ENCODE peak calls at places on chromosomes 12 and 14, in six cellular contexts. M is right cardiac atrium, F is lung, O is RWPE2, T is DND-41, I is PC-3. H is an unnamed sample.
A peak's percentile ranks its signal among the peaks of the same experiment; 100 is the strongest.

GRCh38 chr12:51959211-51959610 is 7.7 kb downstream of the ACVR1B start:
- ATAC-seq in M (no peak), F (no peak), O (no peak), T (no peak), I (no peak), H (peak; percentile 51)

GRCh38 chr12:42482086-42482819 is 107.3 kb downstream of the PRICKLE1 start:
- ATAC-seq in M (peak; percentile 26), F (peak; percentile 36), O (no peak), T (no peak), I (peak; percentile 54), H (peak; percentile 36)

GRCh38 chr12:4223273-4223855 is 50.2 kb upstream of the CCND2 start:
- ATAC-seq in M (no peak), F (no peak), O (no peak), T (no peak), I (no peak), H (no peak)

GRCh38 chr14:55332654-55333570 is 61.7 kb downstream of the FBXO34 start:
- ATAC-seq in M (no peak), F (no peak), O (no peak), T (peak; percentile 52), I (no peak), H (no peak)

GRCh38 chr12:31928246-31929139 is 30.7 kb upstream of the RESF1 start:
- ATAC-seq in M (no peak), F (no peak), O (no peak), T (no peak), I (no peak), H (no peak)

GRCh38 chr12:132444957-132445883 is 44.7 kb upstream of the FBRSL1 start:
- ATAC-seq in M (no peak), F (no peak), O (peak; percentile 37), T (peak; percentile 96), I (peak; percentile 70), H (no peak)

GRCh38 chr14:52124791-52125661 is 56.2 kb upstream of the NID2 start:
- ATAC-seq in M (peak; percentile 45), F (no peak), O (peak; percentile 87), T (peak; percentile 39), I (peak; percentile 70), H (peak; percentile 77)

GRCh38 chr14:38210168-38210567 is 2.5 kb downstream of the SSTR1 start:
- ATAC-seq in M (no peak), F (no peak), O (peak; percentile 76), T (no peak), I (peak; percentile 61), H (no peak)

GRCh38 chr14:95667251-95667693 is 19.0 kb upstream of the TCL1B start:
- ATAC-seq in M (no peak), F (no peak), O (no peak), T (peak; percentile 89), I (no peak), H (no peak)

GRCh38 chr14:81571437-81571836 is 37.8 kb upstream of the SEL1L start:
- ATAC-seq in M (no peak), F (no peak), O (peak; percentile 31), T (no peak), I (no peak), H (no peak)

GRCh38 chr14:63214417-63215196 is 10.4 kb downstream of the RHOJ start:
- ATAC-seq in M (no peak), F (no peak), O (no peak), T (no peak), I (no peak), H (no peak)

GRCh38 chr12:49228653-49229052 is 36.2 kb upstream of the TUBA1C start:
- ATAC-seq in M (no peak), F (no peak), O (no peak), T (no peak), I (no peak), H (no peak)

GRCh38 chr12:110005319-110005973 is 6.2 kb downstream of the ANKRD13A start:
- ATAC-seq in M (no peak), F (no peak), O (no peak), T (no peak), I (no peak), H (no peak)

GRCh38 chr14:68784298-68784910 is 8.5 kb downstream of the ZFP36L1 start:
- ATAC-seq in M (no peak), F (no peak), O (no peak), T (no peak), I (no peak), H (no peak)

GRCh38 chr14:34766060-34766459 is 51.7 kb upstream of the CFL2 start:
- ATAC-seq in M (no peak), F (no peak), O (no peak), T (no peak), I (peak; percentile 37), H (no peak)

GRCh38 chr12:2824541-2824940 is 10.3 kb downstream of the NRIP2 start:
- ATAC-seq in M (no peak), F (no peak), O (no peak), T (no peak), I (no peak), H (no peak)

GRCh38 chr12:127813147-127813546 is 453.8 kb upstream of the TMEM132C start:
- ATAC-seq in M (no peak), F (no peak), O (no peak), T (no peak), I (no peak), H (no peak)

GRCh38 chr12:56457817-56458216 is 3.4 kb upstream of the MIP start:
- ATAC-seq in M (no peak), F (no peak), O (no peak), T (no peak), I (no peak), H (no peak)

GRCh38 chr12:4214912-4215861 is 58.4 kb upstream of the CCND2 start:
- ATAC-seq in M (peak; percentile 60), F (peak; percentile 59), O (no peak), T (no peak), I (no peak), H (peak; percentile 41)

GRCh38 chr12:130322263-130322662 is 15.4 kb upstream of the PIWIL1 start:
- ATAC-seq in M (no peak), F (no peak), O (no peak), T (no peak), I (no peak), H (no peak)

GRCh38 chr12:12477532-12477890 is 85.2 kb downstream of the DUSP16 start:
- ATAC-seq in M (no peak), F (no peak), O (no peak), T (no peak), I (no peak), H (no peak)

GRCh38 chr12:102539651-102540553 is 59.5 kb upstream of the IGF1 start:
- ATAC-seq in M (no peak), F (no peak), O (peak; percentile 71), T (no peak), I (no peak), H (no peak)

GRCh38 chr12:57479376-57480115 is at the start of gene ARHGAP9:
- ATAC-seq in M (no peak), F (no peak), O (no peak), T (no peak), I (no peak), H (no peak)

DNA sequence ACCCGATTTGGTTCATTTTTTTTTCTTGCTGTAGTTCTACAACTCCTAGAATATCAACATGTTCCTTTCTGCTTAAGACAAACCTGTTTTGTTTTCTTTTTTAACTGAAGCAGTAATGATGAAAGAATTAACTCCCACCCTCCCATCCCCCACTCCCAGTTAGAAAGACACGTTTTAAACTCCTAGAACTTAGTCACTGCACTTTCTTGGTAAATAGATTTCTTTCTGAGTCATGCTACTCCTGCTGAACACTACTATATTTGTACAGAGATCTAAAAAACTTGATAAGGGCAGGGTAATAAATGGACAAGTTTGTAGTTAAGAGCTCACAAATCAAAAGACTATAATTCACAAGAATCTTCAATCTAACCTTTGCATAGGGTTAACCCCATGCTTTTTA is 118.9 kb upstream of the PTPRB start:
- ATAC-seq in M (no peak), F (no peak), O (peak; percentile 95), T (no peak), I (peak; percentile 90), H (no peak)
- H3K27ac ChIP-seq in M (no peak overlapping the region), F (no peak overlapping the region), O (peak overlapping the region; percentile 45), T (no peak overlapping the region), I (peak overlapping the region; percentile 89), H (no peak overlapping the region)

DNA sequence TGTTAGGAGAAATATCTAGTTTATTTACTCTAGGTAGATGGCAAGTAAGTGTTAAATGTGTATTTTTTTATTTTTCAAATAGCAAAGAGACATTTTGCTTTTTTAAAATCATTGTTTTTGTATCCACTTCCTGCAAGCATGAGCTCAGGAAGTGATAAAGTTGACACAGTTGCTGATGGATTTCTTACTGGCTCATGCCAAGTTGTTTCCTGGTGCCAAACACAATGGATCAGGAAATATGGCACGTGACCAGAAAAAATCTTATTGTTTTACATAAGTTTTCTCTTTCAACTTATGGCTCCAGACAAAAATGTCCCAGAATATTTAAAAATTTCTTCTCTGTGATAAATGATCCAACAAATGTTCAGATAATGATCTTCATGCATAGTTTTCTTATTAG is 1279.1 kb upstream of the FLRT2 start:
- ATAC-seq in M (no peak), F (no peak), O (no peak), T (no peak), I (no peak), H (no peak)
- H3K4me3 ChIP-seq in M (no peak overlapping the region), F (no peak overlapping the region), O (no peak overlapping the region), T (no peak overlapping the region), I (no peak overlapping the region), H (no peak overlapping the region)

DNA sequence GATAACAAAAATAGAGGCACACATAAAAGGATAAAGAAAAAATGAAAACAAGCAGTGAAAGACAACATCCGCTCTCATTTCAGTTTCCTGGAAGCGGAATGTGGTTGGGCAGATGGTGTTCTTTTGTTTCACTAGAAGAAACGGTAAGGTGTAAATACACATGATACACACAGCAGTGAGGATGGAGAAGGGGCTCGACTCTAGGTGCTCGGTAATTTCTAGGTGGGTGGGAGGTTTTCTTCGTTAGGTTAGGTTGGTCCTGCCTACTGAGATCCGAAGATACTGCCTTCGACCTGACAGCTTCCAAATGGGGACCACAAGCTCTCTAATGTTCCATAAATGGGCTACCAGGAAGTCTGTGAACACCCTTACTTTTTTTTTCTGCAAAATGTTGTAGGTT is 1082.5 kb downstream of the BCL11B start:
- ATAC-seq in M (no peak), F (peak; percentile 6), O (no peak), T (peak; percentile 85), I (no peak), H (no peak)
- H3K27ac ChIP-seq in M (no peak overlapping the region), F (no peak overlapping the region), O (no peak overlapping the region), T (peak overlapping the region; percentile 99), I (no peak overlapping the region), H (no peak overlapping the region)

GRCh38 chr12:5967645-5968415 is 22.8 kb upstream of the ANO2 start:
- ATAC-seq in M (no peak), F (no peak), O (no peak), T (no peak), I (no peak), H (no peak)

GRCh38 chr12:5963515-5963914 is 18.5 kb upstream of the ANO2 start:
- ATAC-seq in M (no peak), F (no peak), O (no peak), T (no peak), I (no peak), H (no peak)

GRCh38 chr12:5966486-5967095 is 21.5 kb upstream of the ANO2 start:
- ATAC-seq in M (no peak), F (no peak), O (no peak), T (no peak), I (no peak), H (no peak)

GRCh38 chr12:5964913-5965900 is 20.1 kb upstream of the ANO2 start:
- ATAC-seq in M (peak; percentile 16), F (no peak), O (no peak), T (peak; percentile 31), I (no peak), H (no peak)

DNA sequence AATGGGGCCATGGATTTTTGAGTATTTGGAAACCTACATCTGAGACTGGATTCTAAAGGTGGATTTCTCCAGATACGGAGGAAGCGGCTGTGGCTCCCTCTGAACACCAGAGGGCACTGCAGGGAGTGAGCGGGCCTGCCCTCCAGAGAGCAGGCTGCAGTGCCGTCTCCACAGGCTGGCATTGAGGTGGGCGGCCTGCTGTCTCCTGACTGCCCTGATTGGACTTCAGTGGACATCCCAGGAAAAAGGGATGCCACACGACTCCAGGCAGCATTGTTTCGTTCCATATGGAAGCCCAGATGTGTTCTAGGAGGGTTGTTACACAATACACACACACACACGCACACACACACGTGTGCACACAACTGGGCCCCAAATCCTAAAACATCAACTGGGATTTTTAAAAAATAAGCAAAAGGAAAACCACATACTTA is 20.9 kb upstream of the ANO2 start:
- ATAC-seq in M (peak; percentile 60), F (no peak), O (peak; percentile 87), T (peak; percentile 99), I (peak; percentile 90), H (peak; percentile 69)
- H3K4me3 ChIP-seq in M (no peak overlapping the region), F (no peak overlapping the region), O (no peak overlapping the region), T (no peak overlapping the region), I (no peak overlapping the region), H (no peak overlapping the region)